ENCODE peak calls at places on chromosomes 3 and 15, in five cellular contexts. O is activated naive CD8-positive, alpha-beta T cell treated with anti-CD3 and anti-CD28 coated beads, Interleukin-2, amount 50 U/mL, for 16 hours; E is SW480; C is psoas muscle; N is mucosa of descending colon. K is an unnamed sample.

GRCh38 chr3:8629151-8630021 is 15.2 kb downstream of the SSUH2 start:
- DNase-seq in O (no peak), E (peak), C (peak), N (peak), K (peak)

GRCh38 chr15:56812255-56812654 is 78.9 kb upstream of the ZNF280D start:
- DNase-seq in O (no peak), E (no peak), C (no peak), N (no peak), K (no peak)

GRCh38 chr3:171189394-171189793 is 162.9 kb upstream of the SLC2A2 start:
- DNase-seq in O (no peak), E (no peak), C (no peak), N (no peak), K (no peak)

GRCh38 chr15:60589253-60589652 is 110.3 kb upstream of the ICE2 start:
- DNase-seq in O (no peak), E (no peak), C (no peak), N (no peak), K (peak)

GRCh38 chr3:59237121-59237520 is 187.3 kb upstream of the CFAP20DC start:
- DNase-seq in O (no peak), E (peak), C (no peak), N (no peak), K (no peak)

GRCh38 chr15:40087991-40088928 is 20.4 kb downstream of the BMF start:
- DNase-seq in O (no peak), E (no peak), C (peak), N (no peak), K (no peak)

GRCh38 chr3:71805691-71806090 is 20.7 kb upstream of the PROK2 start:
- DNase-seq in O (no peak), E (no peak), C (no peak), N (no peak), K (no peak)

GRCh38 chr3:15797600-15798303 is at the start of gene ANKRD28:
- DNase-seq in O (no peak), E (peak), C (no peak), N (no peak), K (no peak)

GRCh38 chr3:13091898-13092620 is 18.8 kb upstream of the IQSEC1 start:
- DNase-seq in O (peak), E (peak), C (peak), N (peak), K (peak)

GRCh38 chr3:72950801-72951200 is 45.8 kb upstream of the PPP4R2 start:
- DNase-seq in O (no peak), E (no peak), C (no peak), N (no peak), K (no peak)

GRCh38 chr3:24296441-24297205 is 198.0 kb downstream of the THRB start:
- DNase-seq in O (no peak), E (peak), C (no peak), N (no peak), K (no peak)

GRCh38 chr3:185709241-185709955 is 115.4 kb downstream of the IGF2BP2 start:
- DNase-seq in O (no peak), E (no peak), C (no peak), N (no peak), K (no peak)

GRCh38 chr3:176590722-176591121 is 606.6 kb downstream of the TBL1XR1 start:
- DNase-seq in O (no peak), E (no peak), C (no peak), N (no peak), K (no peak)

GRCh38 chr3:135166266-135166825 is 371.3 kb downstream of the EPHB1 start:
- DNase-seq in O (no peak), E (no peak), C (no peak), N (no peak), K (no peak)

GRCh38 chr15:70289191-70289955 is 191.7 kb upstream of the TLE3 start:
- DNase-seq in O (no peak), E (no peak), C (no peak), N (no peak), K (no peak)

GRCh38 chr3:66376568-66376967 is 124.3 kb downstream of the LRIG1 start:
- DNase-seq in O (no peak), E (peak), C (no peak), N (no peak), K (no peak)

GRCh38 chr3:182725372-182726251 is 67.7 kb upstream of the ATP11B start:
- DNase-seq in O (no peak), E (no peak), C (no peak), N (peak), K (no peak)

GRCh38 chr15:31402511-31403056 is 75.9 kb downstream of the KLF13 start:
- DNase-seq in O (no peak), E (no peak), C (peak), N (no peak), K (no peak)

GRCh38 chr15:53193149-53193548 is 403.0 kb upstream of the ONECUT1 start:
- DNase-seq in O (no peak), E (peak), C (no peak), N (no peak), K (no peak)

GRCh38 chr3:39216176-39216790 is 23.9 kb upstream of the XIRP1 start:
- DNase-seq in O (no peak), E (no peak), C (no peak), N (no peak), K (no peak)

GRCh38 chr15:70670680-70671079 is 92.7 kb downstream of the UACA start:
- DNase-seq in O (no peak), E (no peak), C (no peak), N (no peak), K (no peak)